ENCODE peak calls at places on chromosomes 13 and 19, in six cellular contexts. One of them, this sample, is unnamed. For H3K9me3, the result is how much of the 10 kb centered on the place peaks cover.

GRCh38 chr13:52737900-52738299 is 1.7 kb downstream of the CNMD start:
- DNase-seq in CD4-positive, CD25-positive, alpha-beta regulatory T cell: no peak
- DNase-seq in breast epithelium: no peak
- DNase-seq in endodermal cell: no peak
- DNase-seq in A549: no peak
- DNase-seq in CD8-positive, alpha-beta memory T cell: no peak
- DNase-seq in this sample: no peak

GRCh38 chr19:48867119-48867921 is 1.1 kb downstream of the PLEKHA4 start:
- DNase-seq in A549: no peak
- DNase-seq in endodermal cell: no peak
- DNase-seq in breast epithelium: no peak
- DNase-seq in CD4-positive, CD25-positive, alpha-beta regulatory T cell: no peak
- DNase-seq in CD8-positive, alpha-beta memory T cell: no peak
- DNase-seq in this sample: no peak

GRCh38 chr13:29847501-29847983 is 2.9 kb downstream of the UBL3 start:
- DNase-seq in A549: peak
- DNase-seq in endodermal cell: no peak
- DNase-seq in CD8-positive, alpha-beta memory T cell: peak
- DNase-seq in breast epithelium: no peak
- DNase-seq in CD4-positive, CD25-positive, alpha-beta regulatory T cell: peak
- DNase-seq in this sample: no peak

GRCh38 chr19:28498404-28498976 is 714.5 kb downstream of the UQCRFS1 start:
- DNase-seq in breast epithelium: no peak
- DNase-seq in endodermal cell: no peak
- DNase-seq in CD8-positive, alpha-beta memory T cell: no peak
- DNase-seq in A549: no peak
- DNase-seq in CD4-positive, CD25-positive, alpha-beta regulatory T cell: no peak
- DNase-seq in this sample: no peak

GRCh38 chr13:108120332-108120731 is 95.0 kb downstream of the LIG4 start:
- DNase-seq in CD8-positive, alpha-beta memory T cell: no peak
- DNase-seq in breast epithelium: no peak
- DNase-seq in endodermal cell: no peak
- DNase-seq in A549: no peak
- DNase-seq in CD4-positive, CD25-positive, alpha-beta regulatory T cell: no peak
- DNase-seq in this sample: no peak

GRCh38 chr13:40228486-40228885 is 438.0 kb downstream of the FOXO1 start:
- DNase-seq in endodermal cell: no peak
- DNase-seq in CD4-positive, CD25-positive, alpha-beta regulatory T cell: no peak
- DNase-seq in A549: no peak
- DNase-seq in CD8-positive, alpha-beta memory T cell: no peak
- DNase-seq in breast epithelium: no peak
- DNase-seq in this sample: no peak

GRCh38 chr19:9909251-9909650 is 27.1 kb downstream of the OLFM2 start:
- DNase-seq in CD8-positive, alpha-beta memory T cell: no peak
- DNase-seq in CD4-positive, CD25-positive, alpha-beta regulatory T cell: no peak
- DNase-seq in endodermal cell: no peak
- DNase-seq in A549: no peak
- DNase-seq in breast epithelium: no peak
- DNase-seq in this sample: no peak

GRCh38 chr19:47084879-47085439 is 28.6 kb downstream of the ZC3H4 start:
- DNase-seq in CD8-positive, alpha-beta memory T cell: no peak
- DNase-seq in breast epithelium: no peak
- DNase-seq in CD4-positive, CD25-positive, alpha-beta regulatory T cell: no peak
- DNase-seq in A549: no peak
- DNase-seq in endodermal cell: no peak
- DNase-seq in this sample: peak

GRCh38 chr13:33231339-33231738 is 54.2 kb downstream of the STARD13 start:
- DNase-seq in A549: no peak
- DNase-seq in CD8-positive, alpha-beta memory T cell: no peak
- DNase-seq in breast epithelium: no peak
- DNase-seq in endodermal cell: no peak
- DNase-seq in CD4-positive, CD25-positive, alpha-beta regulatory T cell: no peak
- DNase-seq in this sample: no peak

GRCh38 chr19:53511933-53512374 is 26.0 kb upstream of the ZNF331 start:
- DNase-seq in CD4-positive, CD25-positive, alpha-beta regulatory T cell: peak
- DNase-seq in breast epithelium: peak
- DNase-seq in CD8-positive, alpha-beta memory T cell: peak
- DNase-seq in endodermal cell: peak
- DNase-seq in A549: peak
- DNase-seq in this sample: peak

GRCh38 chr19:932647-933552 is 7.1 kb downstream of the ARID3A start:
- DNase-seq in CD8-positive, alpha-beta memory T cell: peak
- DNase-seq in A549: peak
- DNase-seq in breast epithelium: peak
- DNase-seq in endodermal cell: peak
- DNase-seq in CD4-positive, CD25-positive, alpha-beta regulatory T cell: no peak
- DNase-seq in this sample: peak

GRCh38 chr19:4675346-4675745 is 5.2 kb upstream of the MYDGF start:
- DNase-seq in A549: no peak
- DNase-seq in CD4-positive, CD25-positive, alpha-beta regulatory T cell: no peak
- DNase-seq in CD8-positive, alpha-beta memory T cell: no peak
- DNase-seq in endodermal cell: no peak
- DNase-seq in breast epithelium: no peak
- DNase-seq in this sample: no peak

GRCh38 chr13:100394005-100394695 is 194.4 kb downstream of the GGACT start:
- DNase-seq in breast epithelium: no peak
- DNase-seq in CD4-positive, CD25-positive, alpha-beta regulatory T cell: peak
- DNase-seq in CD8-positive, alpha-beta memory T cell: no peak
- DNase-seq in endodermal cell: no peak
- DNase-seq in A549: peak
- DNase-seq in this sample: no peak

GRCh38 chr13:97332725-97333124 is 101.2 kb upstream of the RAP2A start:
- DNase-seq in A549: no peak
- DNase-seq in breast epithelium: no peak
- DNase-seq in CD4-positive, CD25-positive, alpha-beta regulatory T cell: no peak
- DNase-seq in CD8-positive, alpha-beta memory T cell: no peak
- DNase-seq in endodermal cell: no peak
- DNase-seq in this sample: no peak

GRCh38 chr13:84917252-84917878 is 881.9 kb downstream of the SLITRK6 start:
- DNase-seq in CD8-positive, alpha-beta memory T cell: no peak
- DNase-seq in endodermal cell: no peak
- DNase-seq in breast epithelium: no peak
- DNase-seq in CD4-positive, CD25-positive, alpha-beta regulatory T cell: no peak
- DNase-seq in A549: peak
- DNase-seq in this sample: no peak

GRCh38 chr13:96091164-96091931 is 1.4 kb downstream of the HS6ST3 start:
- DNase-seq in breast epithelium: no peak
- DNase-seq in CD4-positive, CD25-positive, alpha-beta regulatory T cell: no peak
- DNase-seq in CD8-positive, alpha-beta memory T cell: no peak
- DNase-seq in A549: no peak
- DNase-seq in endodermal cell: peak
- DNase-seq in this sample: peak

GRCh38 chr13:61954092-61954491 is 538.4 kb upstream of the PCDH20 start:
- DNase-seq in A549: peak
- DNase-seq in CD4-positive, CD25-positive, alpha-beta regulatory T cell: no peak
- DNase-seq in CD8-positive, alpha-beta memory T cell: no peak
- DNase-seq in endodermal cell: no peak
- DNase-seq in breast epithelium: no peak
- DNase-seq in this sample: no peak

GRCh38 chr13:68810660-68811059 is 1297.0 kb upstream of the ATXN8OS start:
- DNase-seq in CD8-positive, alpha-beta memory T cell: no peak
- DNase-seq in endodermal cell: no peak
- DNase-seq in CD4-positive, CD25-positive, alpha-beta regulatory T cell: no peak
- DNase-seq in breast epithelium: no peak
- DNase-seq in A549: peak
- DNase-seq in this sample: no peak

GRCh38 chr19:42098781-42099180 is 22.8 kb downstream of the ZNF574 start:
- DNase-seq in CD8-positive, alpha-beta memory T cell: no peak
- DNase-seq in breast epithelium: no peak
- DNase-seq in endodermal cell: no peak
- DNase-seq in A549: no peak
- DNase-seq in CD4-positive, CD25-positive, alpha-beta regulatory T cell: no peak
- DNase-seq in this sample: peak

GRCh38 chr13:59750860-59751259 is 412.9 kb downstream of the DIAPH3 start:
- DNase-seq in CD4-positive, CD25-positive, alpha-beta regulatory T cell: no peak
- DNase-seq in breast epithelium: no peak
- DNase-seq in A549: no peak
- DNase-seq in CD8-positive, alpha-beta memory T cell: no peak
- DNase-seq in endodermal cell: peak
- DNase-seq in this sample: no peak

GRCh38 chr13:102913924-102914628 is 68.2 kb downstream of the ERCC5 start:
- DNase-seq in endodermal cell: no peak
- DNase-seq in A549: no peak
- DNase-seq in CD8-positive, alpha-beta memory T cell: no peak
- DNase-seq in CD4-positive, CD25-positive, alpha-beta regulatory T cell: no peak
- DNase-seq in breast epithelium: no peak
- DNase-seq in this sample: no peak

GRCh38 chr13:75687145-75687763 is 51.1 kb downstream of the LMO7 start:
- DNase-seq in endodermal cell: no peak
- DNase-seq in A549: peak
- DNase-seq in CD4-positive, CD25-positive, alpha-beta regulatory T cell: no peak
- DNase-seq in breast epithelium: no peak
- DNase-seq in CD8-positive, alpha-beta memory T cell: no peak
- DNase-seq in this sample: no peak

GRCh38 chr13:28485551-28485950 is 9.4 kb downstream of the FLT1 start:
- DNase-seq in breast epithelium: no peak
- DNase-seq in A549: no peak
- DNase-seq in endodermal cell: peak
- DNase-seq in CD8-positive, alpha-beta memory T cell: no peak
- DNase-seq in CD4-positive, CD25-positive, alpha-beta regulatory T cell: no peak
- DNase-seq in this sample: no peak

GRCh38 chr13:83692800-83693199 is 189.5 kb downstream of the SLITRK1 start:
- DNase-seq in endodermal cell: no peak
- DNase-seq in CD8-positive, alpha-beta memory T cell: no peak
- DNase-seq in CD4-positive, CD25-positive, alpha-beta regulatory T cell: no peak
- DNase-seq in A549: no peak
- DNase-seq in breast epithelium: no peak
- DNase-seq in this sample: no peak

GRCh38 chr13:18948012-18948663 is 233.5 kb downstream of the TUBA3C start:
- DNase-seq in endodermal cell: no peak
- DNase-seq in CD4-positive, CD25-positive, alpha-beta regulatory T cell: no peak
- DNase-seq in CD8-positive, alpha-beta memory T cell: no peak
- DNase-seq in breast epithelium: no peak
- DNase-seq in A549: no peak
- DNase-seq in this sample: no peak

GRCh38 chr13:18949489-18949761 is 232.2 kb downstream of the TUBA3C start:
- DNase-seq in CD8-positive, alpha-beta memory T cell: no peak
- DNase-seq in breast epithelium: no peak
- DNase-seq in A549: no peak
- DNase-seq in CD4-positive, CD25-positive, alpha-beta regulatory T cell: no peak
- DNase-seq in endodermal cell: no peak
- DNase-seq in this sample: no peak

GRCh38 chr13:18951412-18951811 is 230.2 kb downstream of the TUBA3C start:
- DNase-seq in breast epithelium: no peak
- DNase-seq in CD4-positive, CD25-positive, alpha-beta regulatory T cell: no peak
- DNase-seq in endodermal cell: no peak
- DNase-seq in CD8-positive, alpha-beta memory T cell: no peak
- DNase-seq in A549: no peak
- DNase-seq in this sample: peak

GRCh38 chr13:18948664-18949488 is 232.7 kb downstream of the TUBA3C start:
- DNase-seq in CD8-positive, alpha-beta memory T cell: no peak
- DNase-seq in A549: no peak
- DNase-seq in endodermal cell: no peak
- DNase-seq in CD4-positive, CD25-positive, alpha-beta regulatory T cell: no peak
- DNase-seq in breast epithelium: no peak
- DNase-seq in this sample: no peak

GRCh38 chr13:18949970-18950369 is 231.7 kb downstream of the TUBA3C start:
- DNase-seq in breast epithelium: no peak
- DNase-seq in CD4-positive, CD25-positive, alpha-beta regulatory T cell: no peak
- DNase-seq in CD8-positive, alpha-beta memory T cell: no peak
- DNase-seq in endodermal cell: no peak
- DNase-seq in A549: no peak
- DNase-seq in this sample: no peak
- H3K9me3 ChIP-seq in breast epithelium: under half
- H3K9me3 ChIP-seq in CD4-positive, CD25-positive, alpha-beta regulatory T cell: under half
- H3K9me3 ChIP-seq in CD8-positive, alpha-beta memory T cell: under half
- H3K9me3 ChIP-seq in endodermal cell: under half
- H3K9me3 ChIP-seq in A549: under half
- H3K9me3 ChIP-seq in this sample: under half

DNA sequence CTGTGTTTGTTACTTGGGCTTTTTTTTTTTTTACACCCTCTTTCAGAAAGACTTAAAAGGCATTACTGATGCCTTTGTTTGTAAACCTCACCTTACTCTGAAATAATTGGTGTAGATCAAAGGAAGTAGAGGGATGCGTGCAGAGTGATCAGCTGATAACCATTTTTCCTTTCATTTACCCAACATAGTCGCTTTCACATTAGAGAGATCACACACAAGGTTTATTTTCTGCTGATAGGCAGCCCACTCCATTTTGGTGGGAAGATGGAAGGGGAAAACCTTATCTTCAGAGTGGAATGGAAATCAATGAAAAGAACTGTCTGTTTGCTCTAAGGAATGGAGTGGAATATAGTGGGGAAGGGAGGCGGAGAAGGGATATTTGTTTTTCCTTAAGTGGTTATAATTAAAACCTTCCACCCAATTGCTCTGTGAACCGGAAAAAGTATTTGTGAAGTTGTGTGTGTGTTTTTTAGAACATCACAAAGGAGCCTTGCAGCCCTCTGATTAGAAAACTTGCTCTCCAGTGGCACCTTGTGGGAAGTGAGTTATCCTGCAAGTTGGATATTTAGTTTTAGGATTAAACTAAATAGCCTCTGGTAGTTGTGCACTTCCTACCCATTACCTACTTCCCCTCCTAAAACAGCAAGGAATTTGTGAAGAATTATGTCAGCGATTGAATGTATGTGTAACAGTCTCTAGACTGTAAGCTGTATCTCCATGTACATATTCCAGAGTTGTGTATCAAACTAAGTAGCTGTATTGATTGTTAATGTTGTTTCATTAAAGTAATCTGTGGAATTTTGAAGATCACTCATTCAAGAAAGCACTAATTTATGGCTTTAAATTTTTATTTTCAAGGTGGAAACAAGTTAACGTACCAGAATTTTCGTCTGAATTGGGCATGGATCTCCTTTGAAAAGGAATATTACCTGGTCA is 76.8 kb downstream of the FREM2 start:
- DNase-seq in breast epithelium: no peak
- DNase-seq in A549: peak
- DNase-seq in endodermal cell: peak
- DNase-seq in CD4-positive, CD25-positive, alpha-beta regulatory T cell: no peak
- DNase-seq in CD8-positive, alpha-beta memory T cell: no peak
- DNase-seq in this sample: peak
- H3K4me3 ChIP-seq in breast epithelium: no peak
- H3K4me3 ChIP-seq in A549: no peak
- H3K4me3 ChIP-seq in endodermal cell: no peak
- H3K4me3 ChIP-seq in CD4-positive, CD25-positive, alpha-beta regulatory T cell: no peak
- H3K4me3 ChIP-seq in CD8-positive, alpha-beta memory T cell: no peak
- H3K4me3 ChIP-seq in this sample: no peak

DNA sequence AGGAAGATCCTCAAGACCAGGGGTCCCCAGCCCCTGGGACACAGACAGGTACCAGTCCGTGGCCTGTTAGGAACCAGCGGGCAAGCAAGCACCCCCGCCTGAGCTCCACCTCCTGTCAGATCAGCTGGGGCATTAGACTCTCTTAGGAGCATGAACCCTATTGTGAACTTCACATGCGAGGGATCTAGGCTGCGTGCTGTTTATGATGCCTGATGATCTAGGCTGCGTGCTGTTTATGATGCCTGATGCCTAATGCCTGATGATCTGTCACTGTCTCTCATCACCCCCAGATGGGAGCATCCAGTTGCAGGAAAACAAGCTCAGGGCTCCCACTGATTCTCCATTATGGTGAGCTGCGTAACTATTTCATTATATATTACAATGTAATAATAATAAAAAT is 3.6 kb downstream of the RASGRP4 start:
- DNase-seq in A549: no peak
- DNase-seq in endodermal cell: no peak
- DNase-seq in CD8-positive, alpha-beta memory T cell: no peak
- DNase-seq in CD4-positive, CD25-positive, alpha-beta regulatory T cell: no peak
- DNase-seq in breast epithelium: no peak
- DNase-seq in this sample: no peak
- H3K9me3 ChIP-seq in A549: under half
- H3K9me3 ChIP-seq in endodermal cell: under half
- H3K9me3 ChIP-seq in CD8-positive, alpha-beta memory T cell: under half
- H3K9me3 ChIP-seq in CD4-positive, CD25-positive, alpha-beta regulatory T cell: under half
- H3K9me3 ChIP-seq in breast epithelium: under half
- H3K9me3 ChIP-seq in this sample: under half

GRCh38 chr19:50640368-50640767 is 687 bp upstream of the SYT3 start:
- DNase-seq in CD8-positive, alpha-beta memory T cell: no peak
- DNase-seq in endodermal cell: no peak
- DNase-seq in breast epithelium: no peak
- DNase-seq in CD4-positive, CD25-positive, alpha-beta regulatory T cell: no peak
- DNase-seq in A549: no peak
- DNase-seq in this sample: no peak
- H3K4me3 ChIP-seq in CD8-positive, alpha-beta memory T cell: no peak
- H3K4me3 ChIP-seq in endodermal cell: peak
- H3K4me3 ChIP-seq in breast epithelium: no peak
- H3K4me3 ChIP-seq in CD4-positive, CD25-positive, alpha-beta regulatory T cell: no peak
- H3K4me3 ChIP-seq in A549: no peak
- H3K4me3 ChIP-seq in this sample: no peak